ENCODE peak calls at places on chromosome 15, in five cellular contexts. C is SK-N-SH, G is MM.1S, H is colonic mucosa, N is endodermal cell. Q is an unnamed sample.
A peak's percentile ranks its signal among the peaks of the same experiment; 100 is the strongest.

GRCh38 chr15:69145694-69146492 is 14.5 kb upstream of the GLCE start:
- DNase-seq in G (no peak), N (no peak), C (peak; percentile 22), H (no peak), Q (no peak)

GRCh38 chr15:50138391-50138790 is 19.4 kb upstream of the ATP8B4 start:
- DNase-seq in G (no peak), N (no peak), H (no peak), C (no peak), Q (no peak)

GRCh38 chr15:93146196-93146595 is 57.2 kb upstream of the RGMA start:
- DNase-seq in G (no peak), N (no peak), H (no peak), C (no peak), Q (no peak)

GRCh38 chr15:57440799-57441198 is 64.5 kb downstream of the CGNL1 start:
- DNase-seq in C (no peak), N (no peak), H (no peak), G (peak; percentile 39), Q (no peak)

GRCh38 chr15:45399381-45400212 is 21.3 kb upstream of the GATM start:
- DNase-seq in H (no peak), C (peak; percentile 42), N (peak; percentile 46), G (peak; percentile 68), Q (no peak)

GRCh38 chr15:64112904-64113303 is 17.1 kb downstream of the SNX1 start:
- DNase-seq in G (no peak), C (no peak), N (no peak), H (no peak), Q (no peak)

GRCh38 chr15:55224892-55225291 is 28.2 kb upstream of the RSL24D1 start:
- DNase-seq in C (no peak), H (no peak), G (no peak), N (no peak), Q (no peak)

GRCh38 chr15:76196949-76197315 is 114.3 kb downstream of the ETFA start:
- DNase-seq in G (no peak), C (peak; percentile 75), N (no peak), H (no peak), Q (peak; percentile 63)

GRCh38 chr15:53580371-53580770 is 179.1 kb downstream of the WDR72 start:
- DNase-seq in N (no peak), G (no peak), H (no peak), C (no peak), Q (peak; percentile 53)

GRCh38 chr15:72579814-72580213 is 74.7 kb upstream of the GOLGA6B start:
- DNase-seq in C (no peak), G (no peak), N (no peak), H (no peak), Q (no peak)

GRCh38 chr15:89502867-89503595 is 6.6 kb upstream of the RHCG start:
- DNase-seq in N (no peak), H (peak; percentile 58), G (no peak), C (no peak), Q (no peak)

GRCh38 chr15:45454825-45455224 is 67.7 kb downstream of the SLC30A4 start:
- DNase-seq in H (peak; percentile 74), C (no peak), N (no peak), G (peak; percentile 92), Q (peak; percentile 78)

GRCh38 chr15:30905821-30906220 is 2.1 kb downstream of the FAN1 start:
- DNase-seq in C (no peak), N (no peak), G (no peak), H (peak; percentile 63), Q (no peak)

GRCh38 chr15:35349916-35350315 is 196.0 kb downstream of the DPH6 start:
- DNase-seq in G (no peak), C (no peak), N (no peak), H (no peak), Q (no peak)

GRCh38 chr15:85318048-85318731 is 62.2 kb upstream of the AKAP13 start:
- DNase-seq in C (no peak), N (no peak), H (peak; percentile 81), G (peak; percentile 26), Q (no peak)

GRCh38 chr15:70375006-70375409 is 277.3 kb upstream of the TLE3 start:
- DNase-seq in H (no peak), G (no peak), C (peak; percentile 74), N (peak; percentile 41), Q (no peak)

GRCh38 chr15:89863918-89864317 is 29.9 kb downstream of the AP3S2 start:
- DNase-seq in N (no peak), C (no peak), H (no peak), G (no peak), Q (no peak)

GRCh38 chr15:62495670-62496328 is 330.7 kb upstream of the C2CD4B start:
- DNase-seq in G (no peak), H (peak; percentile 34), N (no peak), C (peak; percentile 49), Q (no peak)

GRCh38 chr15:67511606-67512005 is 9.3 kb upstream of the C15orf61 start:
- DNase-seq in C (no peak), H (no peak), N (no peak), G (no peak), Q (no peak)

GRCh38 chr15:95495033-95495541 is 835.4 kb upstream of the NR2F2 start:
- DNase-seq in G (no peak), C (no peak), N (peak; percentile 57), H (no peak), Q (no peak)

GRCh38 chr15:29324746-29325145 is 55.1 kb upstream of the NSMCE3 start:
- DNase-seq in G (no peak), H (no peak), C (no peak), N (no peak), Q (no peak)

GRCh38 chr15:76932090-76932966 is 779 bp downstream of the RCN2 start:
- DNase-seq in C (no peak), N (no peak), G (peak; percentile 21), H (no peak), Q (no peak)

GRCh38 chr15:86080302-86080701 is 631 bp downstream of the AGBL1 start:
- DNase-seq in G (no peak), C (no peak), H (no peak), N (peak; percentile 61), Q (no peak)

GRCh38 chr15:50786871-50787270 is 21.4 kb upstream of the SPPL2A start:
- DNase-seq in G (no peak), H (no peak), N (no peak), C (no peak), Q (no peak)

GRCh38 chr15:68416158-68416535 is 15.8 kb downstream of the ITGA11 start:
- DNase-seq in H (peak; percentile 7), C (no peak), N (peak; percentile 30), G (no peak), Q (peak; percentile 10)

GRCh38 chr15:44394062-44394461 is 33.4 kb upstream of the CTDSPL2 start:
- DNase-seq in H (no peak), G (no peak), C (no peak), N (no peak), Q (no peak)

GRCh38 chr15:61879219-61879618 is 181.0 kb downstream of the VPS13C start:
- DNase-seq in H (no peak), N (no peak), G (no peak), C (no peak), Q (peak; percentile 22)

GRCh38 chr15:87959080-87959479 is 297.5 kb downstream of the NTRK3 start:
- DNase-seq in N (peak; percentile 80), G (no peak), C (no peak), H (no peak), Q (no peak)

GRCh38 chr15:74400915-74401757 is 32.6 kb downstream of the SEMA7A start:
- DNase-seq in H (no peak), C (no peak), G (peak; percentile 87), N (no peak), Q (no peak)

GRCh38 chr15:74400313-74400850 is 32.9 kb upstream of the CYP11A1 start:
- DNase-seq in G (no peak), H (no peak), C (no peak), N (no peak), Q (no peak)

GRCh38 chr15:74399100-74399499 is 31.7 kb upstream of the CYP11A1 start:
- DNase-seq in C (no peak), N (no peak), G (no peak), H (no peak), Q (no peak)

GRCh38 chr15:74398183-74398582 is 30.7 kb upstream of the CYP11A1 start:
- DNase-seq in N (no peak), C (no peak), H (no peak), G (no peak), Q (no peak)

GRCh38 chr15:74399511-74400312 is 32.3 kb upstream of the CYP11A1 start:
- DNase-seq in H (no peak), G (no peak), N (no peak), C (no peak), Q (no peak)
- H3K9ac ChIP-seq in H (no peak overlapping the region), G (no peak overlapping the region), N (no peak overlapping the region), C (no peak overlapping the region), Q (no peak overlapping the region)

DNA sequence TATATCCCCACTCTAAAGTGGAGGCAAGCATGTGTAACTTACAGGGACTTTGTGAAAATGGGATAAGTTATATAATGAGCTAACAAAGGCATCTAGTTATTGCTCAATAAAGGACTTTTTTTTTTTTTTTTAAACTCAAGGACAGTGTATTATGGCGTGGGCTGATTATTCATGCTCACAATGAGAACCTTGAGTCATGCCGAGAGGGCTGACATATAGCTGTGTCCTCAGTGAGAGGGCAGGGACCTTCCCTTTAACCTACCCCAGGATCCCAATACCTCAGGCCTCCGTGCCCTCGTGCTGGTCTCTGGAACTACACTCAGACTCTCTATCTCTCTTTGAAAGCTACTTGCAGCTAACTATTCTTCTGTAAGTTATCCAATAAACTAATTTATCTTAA is 319.9 kb upstream of the ICE2 start:
- DNase-seq in G (no peak), C (no peak), H (no peak), N (no peak), Q (no peak)
- TF ChIP-seq CTCF in G (no peak), C (no peak), H (no peak), N (no peak), Q (no peak)

DNA sequence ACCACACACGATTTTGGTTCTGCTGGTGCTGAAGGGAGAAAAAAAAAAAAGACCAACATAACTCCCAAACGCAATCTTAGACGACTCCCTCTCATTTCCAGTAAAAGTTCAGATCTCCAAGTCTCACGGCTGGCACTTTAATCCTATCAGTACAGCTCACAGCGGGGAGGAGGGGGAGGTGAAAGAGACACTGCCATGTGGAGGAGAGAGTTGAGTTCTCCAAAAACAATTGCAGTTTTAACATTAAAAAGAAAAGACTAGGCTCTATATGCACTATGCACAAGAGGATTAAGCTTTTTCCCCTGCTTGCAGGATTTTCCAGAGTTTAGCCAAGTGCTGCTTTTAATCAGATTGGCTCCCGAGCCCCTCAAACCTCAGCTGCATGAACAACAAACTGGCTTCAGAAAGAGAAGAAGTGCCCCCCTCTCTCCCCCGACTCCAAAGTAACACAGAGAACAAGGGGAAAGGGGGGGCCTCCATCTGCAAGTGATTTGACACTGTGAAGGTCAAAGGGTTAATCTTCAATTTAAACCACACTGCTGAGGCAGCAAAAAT is 16.7 kb downstream of the BMF start:
- DNase-seq in N (peak; percentile 78), H (no peak), G (no peak), C (no peak), Q (peak; percentile 20)
- H3K4me1 ChIP-seq in N (peaks cover 60% of the 10 kb centered on the region), H (peaks cover 5% of the 10 kb centered on the region), G (peaks cover 31% of the 10 kb centered on the region), C (peaks cover 79% of the 10 kb centered on the region), Q (peaks cover 65% of the 10 kb centered on the region)

GRCh38 chr15:32033186-32033890 is 3.0 kb downstream of the CHRNA7 start:
- DNase-seq in H (peak; percentile 31), C (no peak), N (no peak), G (no peak), Q (no peak)

GRCh38 chr15:32028921-32029320 is 1.4 kb upstream of the CHRNA7 start:
- DNase-seq in H (no peak), G (no peak), C (peak; percentile 62), N (peak; percentile 85), Q (no peak)

GRCh38 chr15:32030795-32031194 is 480 bp downstream of the CHRNA7 start:
- DNase-seq in G (peak; percentile 12), C (peak; percentile 46), N (peak; percentile 77), H (no peak), Q (no peak)

GRCh38 chr15:32029409-32029861 is 880 bp upstream of the CHRNA7 start:
- DNase-seq in H (peak; percentile 49), C (peak; percentile 80), N (peak; percentile 83), G (peak; percentile 18), Q (no peak)

GRCh38 chr15:32029862-32030781 is at the start of gene CHRNA7:
- DNase-seq in H (peak; percentile 70), C (peak; percentile 94), N (peak; percentile 94), G (peak; percentile 86), Q (peak; percentile 86)
- H3K9ac ChIP-seq in H (peak within 1 kb of the TSS; percentile 62), C (no peak within 1 kb of the TSS), N (peak within 1 kb of the TSS; percentile 31), G (peak within 1 kb of the TSS; percentile 41), Q (peak within 1 kb of the TSS; percentile 28)